ENCODE peak calls at places on chromosome 22, in four cellular contexts. Z is K562, B is H1, S is GM12878. D is an unnamed sample.

GRCh38 chr22:26435327-26436093 is 6.5 kb downstream of the ASPHD2 start:
- DNase-seq in Z (no peak), B (no peak), S (no peak), D (no peak)

GRCh38 chr22:48748113-48748859 is 1079.4 kb downstream of the BRD1 start:
- DNase-seq in B (peak; percentile 35), Z (no peak), S (no peak), D (no peak)

GRCh38 chr22:24066872-24067271 is 55.8 kb downstream of the CABIN1 start:
- DNase-seq in S (no peak), Z (no peak), B (no peak), D (no peak)

GRCh38 chr22:36411589-36412258 is 24.0 kb upstream of the MYH9 start:
- DNase-seq in Z (no peak), B (no peak), S (no peak), D (no peak)

GRCh38 chr22:31926969-31927368 is 17.4 kb upstream of the YWHAH start:
- DNase-seq in S (no peak), Z (peak; percentile 81), B (peak; percentile 53), D (no peak)

GRCh38 chr22:29524440-29525191 is 28.9 kb downstream of the THOC5 start:
- DNase-seq in Z (no peak), B (peak; percentile 56), S (no peak), D (peak; percentile 13)

GRCh38 chr22:20441631-20442484 is 4.2 kb upstream of the SCARF2 start:
- DNase-seq in S (no peak), Z (no peak), B (no peak), D (no peak)

GRCh38 chr22:21726650-21727049 is 8.9 kb downstream of the YPEL1 start:
- DNase-seq in B (peak; percentile 74), Z (peak; percentile 77), S (no peak), D (no peak)

GRCh38 chr22:25962711-25963110 is 206.6 kb upstream of the SEZ6L start:
- DNase-seq in Z (no peak), B (no peak), S (no peak), D (no peak)

GRCh38 chr22:31680764-31681624 is 19.0 kb upstream of the PISD start:
- DNase-seq in S (no peak), Z (no peak), B (no peak), D (peak; percentile 79)

GRCh38 chr22:19085233-19086043 is 36.8 kb downstream of the DGCR2 start:
- DNase-seq in B (no peak), S (peak; percentile 43), Z (peak; percentile 54), D (peak; percentile 52)

GRCh38 chr22:25930083-25930482 is 188.1 kb downstream of the MYO18B start:
- DNase-seq in S (no peak), B (no peak), Z (no peak), D (no peak)

GRCh38 chr22:20591295-20591645 is 83.9 kb downstream of the MED15 start:
- DNase-seq in Z (no peak), B (peak; percentile 51), S (no peak), D (no peak)

GRCh38 chr22:36875741-36876140 is 14.9 kb downstream of the NCF4 start:
- DNase-seq in Z (no peak), S (no peak), B (no peak), D (no peak)

GRCh38 chr22:30617819-30618218 is 10.8 kb downstream of the TCN2 start:
- DNase-seq in Z (no peak), S (no peak), B (no peak), D (no peak)

GRCh38 chr22:45218974-45219373 is 21.7 kb downstream of the KIAA0930 start:
- DNase-seq in Z (no peak), B (no peak), S (peak; percentile 20), D (peak; percentile 37)

GRCh38 chr22:48739348-48740085 is 1088.2 kb downstream of the BRD1 start:
- DNase-seq in B (no peak), S (no peak), Z (no peak), D (no peak)

GRCh38 chr22:20428496-20429253 is 8.9 kb downstream of the SCARF2 start:
- DNase-seq in B (no peak), Z (no peak), S (no peak), D (no peak)

GRCh38 chr22:49119551-49119952 is 708.1 kb downstream of the BRD1 start:
- DNase-seq in S (no peak), B (no peak), Z (no peak), D (no peak)

GRCh38 chr22:32050678-32051515 is 7.8 kb downstream of the SLC5A1 start:
- DNase-seq in S (peak; percentile 63), Z (no peak), B (no peak), D (peak; percentile 79)

GRCh38 chr22:27755521-27756211 is 45.9 kb downstream of the MN1 start:
- DNase-seq in S (no peak), Z (no peak), B (no peak), D (no peak)
- TF ChIP-seq CHD1 in S (no peak), Z (no peak), B (no peak), D (no peak)

DNA sequence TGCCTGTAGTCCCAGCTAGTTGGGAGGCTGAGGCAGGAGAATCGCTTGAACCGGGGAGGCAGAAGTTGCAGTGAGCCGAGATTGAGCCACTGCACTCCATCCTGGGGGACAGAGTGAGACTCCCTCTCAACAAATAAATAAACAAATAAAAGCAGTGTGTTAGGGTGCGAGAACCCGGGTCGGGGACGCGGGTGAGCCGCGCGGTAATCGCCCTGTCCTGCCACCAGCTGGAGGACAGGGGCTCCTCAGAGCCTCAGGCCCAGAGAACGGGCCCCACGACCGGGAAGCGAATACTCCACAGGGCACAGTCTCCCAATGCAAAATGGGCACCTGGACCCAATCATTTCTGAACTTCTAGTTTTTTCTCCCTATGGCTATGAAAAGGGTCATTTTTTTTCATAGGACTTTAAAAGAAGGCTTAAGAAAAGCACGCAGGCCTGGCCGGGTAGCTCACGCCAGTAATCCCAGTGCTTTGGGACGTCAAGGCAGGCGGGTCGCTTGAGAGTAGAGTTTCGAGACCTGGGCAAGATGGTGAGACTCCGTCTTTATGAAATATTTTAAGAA is 744 bp upstream of the MCM5 start:
- DNase-seq in B (no peak), Z (no peak), S (no peak), D (no peak)
- TF ChIP-seq CHD1 in B (no peak), Z (no peak), S (no peak), D (no peak)

GRCh38 chr22:46945481-46945880 is 183.0 kb downstream of the TBC1D22A start:
- DNase-seq in Z (no peak), S (no peak), B (peak; percentile 43), D (no peak)
- TF ChIP-seq CHD1 in Z (no peak), S (no peak), B (no peak), D (no peak)

DNA sequence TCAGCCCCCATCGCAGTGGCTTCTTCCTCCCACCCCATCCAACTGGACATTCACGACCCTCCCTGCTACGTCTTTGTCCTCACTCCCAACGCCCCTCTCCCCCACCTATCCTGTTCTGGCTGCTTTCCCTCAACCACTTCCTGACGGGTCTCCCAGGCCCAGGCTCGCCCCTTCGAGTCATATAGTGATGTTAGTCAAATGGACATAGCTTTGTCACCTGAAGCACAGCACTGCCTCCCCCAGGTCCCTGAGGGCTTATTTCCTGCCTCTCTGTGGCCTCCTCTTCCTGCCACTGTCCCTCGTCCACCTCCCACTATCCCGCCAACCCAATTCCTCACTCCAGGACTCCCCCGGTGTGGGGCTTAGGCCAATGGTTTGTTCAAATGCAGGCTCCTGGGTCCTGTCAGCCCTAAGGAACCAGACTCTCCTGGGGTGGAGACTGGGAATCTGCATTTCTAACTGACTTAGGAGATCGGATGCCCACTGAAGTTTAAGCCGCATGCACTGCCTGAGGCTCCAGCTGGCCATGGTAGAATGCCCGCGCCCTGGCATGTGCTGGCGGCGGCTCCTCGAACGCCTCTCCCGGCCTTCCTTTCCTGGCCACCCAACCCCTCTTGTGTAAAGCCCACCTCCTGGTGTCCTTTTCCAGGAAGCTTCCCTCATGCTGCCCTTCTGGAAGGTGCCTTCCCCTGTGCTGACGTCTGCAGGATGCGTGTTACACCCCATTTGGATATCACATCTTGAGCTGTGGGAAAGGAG is 18.3 kb downstream of the SUN2 start:
- DNase-seq in B (no peak), S (no peak), Z (no peak), D (peak; percentile 49)
- TF ChIP-seq CHD1 in B (no peak), S (no peak), Z (no peak), D (no peak)

DNA sequence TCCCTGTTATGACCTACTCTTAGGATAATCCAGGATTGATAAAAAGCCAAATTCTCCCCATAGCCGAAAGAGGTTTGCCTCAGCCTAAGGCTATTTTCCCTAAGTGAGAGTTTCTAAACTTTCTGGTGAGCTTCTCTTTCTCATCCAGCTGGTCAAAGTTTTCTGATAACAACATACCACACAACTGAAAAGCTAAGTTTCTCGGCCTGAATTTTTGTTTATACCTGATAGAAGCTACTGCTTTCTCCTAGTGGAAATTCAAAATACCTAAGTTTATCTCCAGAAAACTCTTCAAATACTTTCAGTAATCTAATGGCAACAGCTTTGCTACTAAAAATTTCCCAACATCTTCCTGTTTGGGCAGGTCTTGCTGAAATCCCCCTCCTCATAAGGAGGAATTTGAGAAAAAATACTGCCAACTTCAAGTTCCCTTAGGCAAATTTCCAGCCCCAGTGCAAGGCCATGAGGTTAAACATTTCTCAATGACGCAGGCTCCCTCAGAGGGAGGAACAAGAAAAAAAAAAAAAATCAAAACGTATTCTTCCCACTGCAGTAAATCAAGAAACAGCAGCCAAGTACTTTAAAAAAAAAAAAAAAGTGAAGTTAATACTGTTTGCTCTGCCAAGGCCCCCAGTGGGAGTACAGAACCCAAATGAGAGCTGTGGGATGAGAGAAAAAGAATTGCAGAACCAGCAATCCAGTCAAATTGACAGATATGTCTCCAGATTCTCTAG is 127.0 kb downstream of the MRTFA start:
- DNase-seq in B (no peak), S (no peak), Z (no peak), D (peak; percentile 96)
- TF ChIP-seq CHD1 in B (no peak), S (no peak), Z (no peak), D (no peak)

GRCh38 chr22:41479671-41480396 is 10.9 kb downstream of the ACO2 start:
- DNase-seq in S (no peak), B (peak; percentile 61), Z (no peak), D (peak; percentile 73)

GRCh38 chr22:41481925-41482318 is 13.0 kb downstream of the ACO2 start:
- DNase-seq in S (no peak), Z (no peak), B (peak; percentile 78), D (no peak)

GRCh38 chr22:41480397-41480735 is 11.4 kb downstream of the ACO2 start:
- DNase-seq in S (no peak), B (no peak), Z (no peak), D (peak; percentile 92)

GRCh38 chr22:41482319-41482935 is 13.5 kb downstream of the ACO2 start:
- DNase-seq in S (no peak), Z (no peak), B (no peak), D (peak; percentile 71)

DNA sequence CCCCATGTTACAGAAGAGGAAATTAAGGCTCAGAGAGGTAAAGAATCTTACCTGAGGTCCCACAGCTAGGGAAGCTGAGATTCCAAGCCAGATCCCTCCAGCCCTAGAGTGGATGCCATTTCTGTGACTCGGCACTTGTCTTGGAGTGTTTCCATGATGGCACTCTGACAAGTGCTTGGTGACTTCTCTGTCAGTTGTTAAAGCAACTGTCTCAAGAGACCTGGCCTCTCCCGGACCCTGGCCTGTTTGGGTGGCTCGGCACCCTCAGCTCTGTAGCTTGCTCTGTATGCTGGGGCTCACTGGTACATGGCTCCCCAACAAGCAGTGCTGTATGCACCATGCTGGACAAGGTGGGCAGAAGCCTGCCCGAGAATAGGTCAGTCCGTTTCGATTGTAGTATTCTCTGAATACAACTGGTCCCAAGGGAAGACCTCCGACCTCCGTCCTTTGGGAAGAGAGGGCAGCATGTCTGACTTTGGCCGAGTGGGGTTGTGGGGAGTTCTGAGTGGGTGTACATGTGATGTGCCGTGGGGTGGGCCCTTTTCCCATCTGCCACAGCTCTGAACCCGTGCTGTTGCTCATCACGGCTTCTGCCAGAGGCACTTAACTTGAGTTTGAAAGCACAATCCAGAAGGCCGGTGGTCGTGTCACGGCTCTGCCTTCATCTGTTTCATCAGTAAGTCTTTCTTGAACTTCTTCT is 12.4 kb downstream of the ACO2 start:
- DNase-seq in S (no peak), B (no peak), Z (no peak), D (peak; percentile 54)
- TF ChIP-seq CHD1 in S (no peak), B (no peak), Z (no peak), D (no peak)

GRCh38 chr22:50540352-50540751 is 5.3 kb upstream of the KLHDC7B start:
- DNase-seq in S (no peak), Z (no peak), B (no peak), D (no peak)
- TF ChIP-seq CHD1 in S (no peak), Z (no peak), B (no peak), D (no peak)